ENCODE peak calls at places on chromosomes 7 and 10, in ten cellular contexts. One of them, this sample, is unnamed.

GRCh38 chr10:69088801-69089501 is 1.0 kb downstream of the SRGN start:
- DNase-seq in HCT116: no peak
- DNase-seq in GM23248: peak; percentile 47
- DNase-seq in left ventricle myocardium inferior: no peak
- DNase-seq in adipocyte: peak; percentile 84
- DNase-seq in spleen: no peak
- DNase-seq in esophagus squamous epithelium: no peak
- DNase-seq in OCI-LY7: peak; percentile 70
- DNase-seq in esophagus muscularis mucosa: no peak
- DNase-seq in thoracic aorta: no peak
- DNase-seq in this sample: no peak

GRCh38 chr10:126090911-126091728 is 194.8 kb downstream of the FANK1 start:
- DNase-seq in HCT116: no peak
- DNase-seq in GM23248: peak; percentile 97
- DNase-seq in left ventricle myocardium inferior: no peak
- DNase-seq in adipocyte: peak; percentile 69
- DNase-seq in spleen: no peak
- DNase-seq in esophagus squamous epithelium: no peak
- DNase-seq in OCI-LY7: no peak
- DNase-seq in esophagus muscularis mucosa: no peak
- DNase-seq in thoracic aorta: no peak
- DNase-seq in this sample: no peak

GRCh38 chr10:688287-688620 is 1.2 kb downstream of the DIP2C start:
- DNase-seq in HCT116: no peak
- DNase-seq in GM23248: peak; percentile 57
- DNase-seq in left ventricle myocardium inferior: no peak
- DNase-seq in adipocyte: no peak
- DNase-seq in spleen: no peak
- DNase-seq in esophagus squamous epithelium: no peak
- DNase-seq in OCI-LY7: no peak
- DNase-seq in esophagus muscularis mucosa: no peak
- DNase-seq in thoracic aorta: no peak
- DNase-seq in this sample: no peak

GRCh38 chr10:34346516-34347150 is 468.5 kb downstream of the PARD3 start:
- DNase-seq in HCT116: no peak
- DNase-seq in GM23248: peak; percentile 19
- DNase-seq in left ventricle myocardium inferior: no peak
- DNase-seq in adipocyte: no peak
- DNase-seq in spleen: no peak
- DNase-seq in esophagus squamous epithelium: no peak
- DNase-seq in OCI-LY7: no peak
- DNase-seq in esophagus muscularis mucosa: no peak
- DNase-seq in thoracic aorta: no peak
- DNase-seq in this sample: no peak

GRCh38 chr7:151114151-151115090 is 28.1 kb downstream of the AGAP3 start:
- DNase-seq in HCT116: no peak
- DNase-seq in GM23248: peak; percentile 63
- DNase-seq in left ventricle myocardium inferior: no peak
- DNase-seq in adipocyte: peak; percentile 46
- DNase-seq in spleen: no peak
- DNase-seq in esophagus squamous epithelium: no peak
- DNase-seq in OCI-LY7: no peak
- DNase-seq in esophagus muscularis mucosa: no peak
- DNase-seq in thoracic aorta: no peak
- DNase-seq in this sample: no peak

GRCh38 chr10:51162002-51162401 is 87.7 kb downstream of the PRKG1 start:
- DNase-seq in HCT116: no peak
- DNase-seq in GM23248: no peak
- DNase-seq in left ventricle myocardium inferior: peak; percentile 55
- DNase-seq in adipocyte: no peak
- DNase-seq in spleen: no peak
- DNase-seq in esophagus squamous epithelium: no peak
- DNase-seq in OCI-LY7: no peak
- DNase-seq in esophagus muscularis mucosa: no peak
- DNase-seq in thoracic aorta: no peak
- DNase-seq in this sample: no peak

GRCh38 chr7:48213226-48213625 is 42.0 kb downstream of the ABCA13 start:
- DNase-seq in HCT116: no peak
- DNase-seq in GM23248: no peak
- DNase-seq in left ventricle myocardium inferior: no peak
- DNase-seq in adipocyte: peak; percentile 46
- DNase-seq in spleen: no peak
- DNase-seq in esophagus squamous epithelium: no peak
- DNase-seq in OCI-LY7: no peak
- DNase-seq in esophagus muscularis mucosa: no peak
- DNase-seq in thoracic aorta: no peak
- DNase-seq in this sample: no peak

GRCh38 chr7:43303740-43304241 is 191.3 kb downstream of the HECW1 start:
- DNase-seq in HCT116: peak; percentile 12
- DNase-seq in GM23248: peak; percentile 15
- DNase-seq in left ventricle myocardium inferior: no peak
- DNase-seq in adipocyte: no peak
- DNase-seq in spleen: no peak
- DNase-seq in esophagus squamous epithelium: no peak
- DNase-seq in OCI-LY7: no peak
- DNase-seq in esophagus muscularis mucosa: no peak
- DNase-seq in thoracic aorta: no peak
- DNase-seq in this sample: no peak

GRCh38 chr7:29563590-29564454 is at the start of gene PRR15:
- DNase-seq in HCT116: peak; percentile 76
- DNase-seq in GM23248: peak; percentile 58
- DNase-seq in left ventricle myocardium inferior: no peak
- DNase-seq in adipocyte: peak; percentile 51
- DNase-seq in spleen: peak; percentile 77
- DNase-seq in esophagus squamous epithelium: no peak
- DNase-seq in OCI-LY7: no peak
- DNase-seq in esophagus muscularis mucosa: no peak
- DNase-seq in thoracic aorta: no peak
- DNase-seq in this sample: peak; percentile 70

GRCh38 chr10:8498881-8499280 is 444.4 kb downstream of the GATA3 start:
- DNase-seq in HCT116: no peak
- DNase-seq in GM23248: no peak
- DNase-seq in left ventricle myocardium inferior: no peak
- DNase-seq in adipocyte: no peak
- DNase-seq in spleen: no peak
- DNase-seq in esophagus squamous epithelium: no peak
- DNase-seq in OCI-LY7: no peak
- DNase-seq in esophagus muscularis mucosa: no peak
- DNase-seq in thoracic aorta: no peak
- DNase-seq in this sample: no peak

GRCh38 chr10:71998119-71998839 is 34.1 kb downstream of the CHST3 start:
- DNase-seq in HCT116: no peak
- DNase-seq in GM23248: no peak
- DNase-seq in left ventricle myocardium inferior: peak; percentile 76
- DNase-seq in adipocyte: no peak
- DNase-seq in spleen: peak; percentile 82
- DNase-seq in esophagus squamous epithelium: no peak
- DNase-seq in OCI-LY7: no peak
- DNase-seq in esophagus muscularis mucosa: no peak
- DNase-seq in thoracic aorta: no peak
- DNase-seq in this sample: no peak

GRCh38 chr7:142508251-142508650 is 241.0 kb upstream of the PRSS1 start:
- DNase-seq in HCT116: peak; percentile 54
- DNase-seq in GM23248: no peak
- DNase-seq in left ventricle myocardium inferior: no peak
- DNase-seq in adipocyte: no peak
- DNase-seq in spleen: no peak
- DNase-seq in esophagus squamous epithelium: no peak
- DNase-seq in OCI-LY7: no peak
- DNase-seq in esophagus muscularis mucosa: no peak
- DNase-seq in thoracic aorta: no peak
- DNase-seq in this sample: no peak

GRCh38 chr7:129657363-129657762 is 45.8 kb downstream of the NRF1 start:
- DNase-seq in HCT116: no peak
- DNase-seq in GM23248: no peak
- DNase-seq in left ventricle myocardium inferior: no peak
- DNase-seq in adipocyte: no peak
- DNase-seq in spleen: no peak
- DNase-seq in esophagus squamous epithelium: no peak
- DNase-seq in OCI-LY7: no peak
- DNase-seq in esophagus muscularis mucosa: no peak
- DNase-seq in thoracic aorta: no peak
- DNase-seq in this sample: no peak

DNA sequence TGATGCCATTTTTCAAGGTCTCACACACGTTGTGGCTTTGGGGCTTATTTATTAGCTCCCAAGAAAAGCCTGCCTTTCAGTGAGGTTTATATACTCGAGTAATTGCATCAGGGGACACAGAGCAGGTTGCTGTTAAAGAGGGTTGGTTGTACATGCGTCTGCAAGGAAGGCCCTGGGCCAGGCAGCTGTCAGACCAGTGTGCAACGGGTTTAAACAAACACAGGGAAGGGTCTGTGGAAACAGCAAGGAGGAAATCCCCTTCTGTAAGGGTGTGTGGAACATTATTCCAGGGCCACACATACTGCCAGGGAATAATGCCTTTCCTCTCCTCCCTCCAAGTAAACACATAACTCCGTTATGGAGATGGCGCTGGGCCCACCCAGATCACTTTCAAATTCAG is 1.7 kb upstream of the CHST15 start:
- DNase-seq in HCT116: no peak
- DNase-seq in GM23248: no peak
- DNase-seq in left ventricle myocardium inferior: no peak
- DNase-seq in adipocyte: no peak
- DNase-seq in spleen: no peak
- DNase-seq in esophagus squamous epithelium: no peak
- DNase-seq in OCI-LY7: peak; percentile 46
- DNase-seq in esophagus muscularis mucosa: no peak
- DNase-seq in thoracic aorta: no peak
- DNase-seq in this sample: no peak
- H3K4me3 ChIP-seq in HCT116: no peak overlapping the region
- H3K4me3 ChIP-seq in GM23248: no peak overlapping the region
- H3K4me3 ChIP-seq in left ventricle myocardium inferior: no peak overlapping the region
- H3K4me3 ChIP-seq in adipocyte: no peak overlapping the region
- H3K4me3 ChIP-seq in spleen: no peak overlapping the region
- H3K4me3 ChIP-seq in esophagus squamous epithelium: no peak overlapping the region
- H3K4me3 ChIP-seq in OCI-LY7: peak overlapping the region; percentile 81
- H3K4me3 ChIP-seq in esophagus muscularis mucosa: no peak overlapping the region
- H3K4me3 ChIP-seq in thoracic aorta: no peak overlapping the region
- H3K4me3 ChIP-seq in this sample: no peak overlapping the region

DNA sequence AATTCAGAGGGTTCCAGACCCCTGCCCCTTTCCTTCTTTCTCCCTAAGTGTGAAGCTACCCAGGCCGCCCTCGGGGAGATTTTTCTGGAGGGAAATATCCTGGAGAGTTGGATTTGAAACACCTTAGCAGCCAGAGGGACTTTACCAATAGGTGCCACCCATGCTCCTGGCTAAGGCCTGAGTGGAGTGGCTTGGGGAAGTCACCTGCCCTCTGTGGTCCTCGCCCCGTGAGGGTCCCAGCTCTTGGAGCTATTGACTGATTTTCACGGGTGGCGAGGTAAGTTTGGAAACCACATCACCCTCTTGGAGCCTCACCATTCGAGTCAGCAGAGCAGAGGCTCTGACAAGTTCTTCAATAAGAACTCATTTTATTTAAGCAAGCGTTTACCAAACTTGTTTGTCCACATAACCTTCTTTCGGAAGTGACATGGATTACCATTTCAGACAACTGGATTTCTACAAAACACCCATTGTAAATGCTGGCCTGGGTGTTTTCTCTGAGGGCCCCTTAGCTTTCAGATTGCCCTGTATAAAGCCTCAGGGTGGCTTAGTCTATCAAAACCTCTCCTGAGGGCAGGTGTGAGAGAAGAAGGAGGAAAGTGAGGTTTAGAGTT is 20.4 kb downstream of the AQP1 start:
- DNase-seq in HCT116: no peak
- DNase-seq in GM23248: no peak
- DNase-seq in left ventricle myocardium inferior: no peak
- DNase-seq in adipocyte: no peak
- DNase-seq in spleen: no peak
- DNase-seq in esophagus squamous epithelium: no peak
- DNase-seq in OCI-LY7: no peak
- DNase-seq in esophagus muscularis mucosa: peak; percentile 88
- DNase-seq in thoracic aorta: no peak
- DNase-seq in this sample: no peak
- H3K4me3 ChIP-seq in HCT116: no peak overlapping the region
- H3K4me3 ChIP-seq in GM23248: no peak overlapping the region
- H3K4me3 ChIP-seq in left ventricle myocardium inferior: no peak overlapping the region
- H3K4me3 ChIP-seq in adipocyte: no peak overlapping the region
- H3K4me3 ChIP-seq in spleen: no peak overlapping the region
- H3K4me3 ChIP-seq in esophagus squamous epithelium: no peak overlapping the region
- H3K4me3 ChIP-seq in OCI-LY7: no peak overlapping the region
- H3K4me3 ChIP-seq in esophagus muscularis mucosa: no peak overlapping the region
- H3K4me3 ChIP-seq in thoracic aorta: no peak overlapping the region
- H3K4me3 ChIP-seq in this sample: no peak overlapping the region

GRCh38 chr10:76114556-76114955 is 683.1 kb downstream of the LRMDA start:
- DNase-seq in HCT116: no peak
- DNase-seq in GM23248: no peak
- DNase-seq in left ventricle myocardium inferior: no peak
- DNase-seq in adipocyte: no peak
- DNase-seq in spleen: no peak
- DNase-seq in esophagus squamous epithelium: no peak
- DNase-seq in OCI-LY7: no peak
- DNase-seq in esophagus muscularis mucosa: no peak
- DNase-seq in thoracic aorta: no peak
- DNase-seq in this sample: no peak

GRCh38 chr10:76112826-76113150 is 681.4 kb downstream of the LRMDA start:
- DNase-seq in HCT116: no peak
- DNase-seq in GM23248: no peak
- DNase-seq in left ventricle myocardium inferior: no peak
- DNase-seq in adipocyte: peak; percentile 27
- DNase-seq in spleen: no peak
- DNase-seq in esophagus squamous epithelium: no peak
- DNase-seq in OCI-LY7: no peak
- DNase-seq in esophagus muscularis mucosa: no peak
- DNase-seq in thoracic aorta: no peak
- DNase-seq in this sample: no peak

GRCh38 chr10:76113952-76114351 is 682.5 kb downstream of the LRMDA start:
- DNase-seq in HCT116: no peak
- DNase-seq in GM23248: no peak
- DNase-seq in left ventricle myocardium inferior: no peak
- DNase-seq in adipocyte: no peak
- DNase-seq in spleen: no peak
- DNase-seq in esophagus squamous epithelium: no peak
- DNase-seq in OCI-LY7: no peak
- DNase-seq in esophagus muscularis mucosa: no peak
- DNase-seq in thoracic aorta: no peak
- DNase-seq in this sample: no peak

GRCh38 chr10:76111404-76111803 is 680.0 kb downstream of the LRMDA start:
- DNase-seq in HCT116: no peak
- DNase-seq in GM23248: no peak
- DNase-seq in left ventricle myocardium inferior: no peak
- DNase-seq in adipocyte: no peak
- DNase-seq in spleen: no peak
- DNase-seq in esophagus squamous epithelium: no peak
- DNase-seq in OCI-LY7: no peak
- DNase-seq in esophagus muscularis mucosa: no peak
- DNase-seq in thoracic aorta: no peak
- DNase-seq in this sample: no peak

GRCh38 chr10:76111986-76112825 is 680.8 kb downstream of the LRMDA start:
- DNase-seq in HCT116: no peak
- DNase-seq in GM23248: no peak
- DNase-seq in left ventricle myocardium inferior: no peak
- DNase-seq in adipocyte: no peak
- DNase-seq in spleen: no peak
- DNase-seq in esophagus squamous epithelium: no peak
- DNase-seq in OCI-LY7: no peak
- DNase-seq in esophagus muscularis mucosa: no peak
- DNase-seq in thoracic aorta: no peak
- DNase-seq in this sample: no peak
- H3K4me3 ChIP-seq in HCT116: no peak overlapping the region
- H3K4me3 ChIP-seq in GM23248: no peak overlapping the region
- H3K4me3 ChIP-seq in left ventricle myocardium inferior: peak overlapping the region; percentile 57
- H3K4me3 ChIP-seq in adipocyte: peak overlapping the region; percentile 61
- H3K4me3 ChIP-seq in spleen: no peak overlapping the region
- H3K4me3 ChIP-seq in esophagus squamous epithelium: no peak overlapping the region
- H3K4me3 ChIP-seq in OCI-LY7: no peak overlapping the region
- H3K4me3 ChIP-seq in esophagus muscularis mucosa: peak overlapping the region; percentile 10
- H3K4me3 ChIP-seq in thoracic aorta: no peak overlapping the region
- H3K4me3 ChIP-seq in this sample: no peak overlapping the region

GRCh38 chr10:77636286-77636966 is 1.2 kb downstream of the KCNMA1 start:
- DNase-seq in HCT116: no peak
- DNase-seq in GM23248: peak; percentile 47
- DNase-seq in left ventricle myocardium inferior: no peak
- DNase-seq in adipocyte: peak; percentile 57
- DNase-seq in spleen: no peak
- DNase-seq in esophagus squamous epithelium: no peak
- DNase-seq in OCI-LY7: no peak
- DNase-seq in esophagus muscularis mucosa: no peak
- DNase-seq in thoracic aorta: no peak
- DNase-seq in this sample: no peak
- H3K4me3 ChIP-seq in HCT116: no peak overlapping the region
- H3K4me3 ChIP-seq in GM23248: peak overlapping the region; percentile 93
- H3K4me3 ChIP-seq in left ventricle myocardium inferior: peak overlapping the region; percentile 64
- H3K4me3 ChIP-seq in adipocyte: peak overlapping the region; percentile 78
- H3K4me3 ChIP-seq in spleen: peak overlapping the region; percentile 33
- H3K4me3 ChIP-seq in esophagus squamous epithelium: peak overlapping the region; percentile 59
- H3K4me3 ChIP-seq in OCI-LY7: no peak overlapping the region
- H3K4me3 ChIP-seq in esophagus muscularis mucosa: peak overlapping the region; percentile 86
- H3K4me3 ChIP-seq in thoracic aorta: peak overlapping the region; percentile 86
- H3K4me3 ChIP-seq in this sample: no peak overlapping the region

This sample was measured in HAP-1.